ENCODE peak calls at places on chromosomes 6 and 20, in five cellular contexts. R is activated naive CD8-positive, alpha-beta T cell treated with anti-CD3 and anti-CD28 coated beads, Interleukin-2, amount 10 ng/mL, durations not matched to agents 7 days and 5 days; E is WTC11; M is RPMI8226; K is cardiac fibroblast. W is an unnamed sample.

GRCh38 chr6:162258647-162259046 is 468.9 kb downstream of the PRKN start:
- DNase-seq in R (no peak), E (no peak), M (no peak), K (no peak), W (no peak)

GRCh38 chr6:33840064-33840926 is 36.5 kb upstream of the MLN start:
- DNase-seq in R (no peak), E (no peak), M (peak; percentile 80), K (peak; percentile 98), W (no peak)

GRCh38 chr20:52379723-52380336 is 188.3 kb upstream of the ZFP64 start:
- DNase-seq in R (peak; percentile 35), E (peak; percentile 57), M (peak; percentile 24), K (peak; percentile 31), W (peak; percentile 66)

GRCh38 chr6:147381734-147382133 is 126.8 kb upstream of the SAMD5 start:
- DNase-seq in R (no peak), E (no peak), M (no peak), K (peak; percentile 33), W (no peak)

GRCh38 chr6:108838101-108838717 is 10.0 kb upstream of the ARMC2 start:
- DNase-seq in R (no peak), E (peak; percentile 76), M (peak; percentile 7), K (no peak), W (peak; percentile 56)

GRCh38 chr20:50636601-50637539 is 54.5 kb downstream of the RIPOR3 start:
- DNase-seq in R (no peak), E (no peak), M (no peak), K (peak; percentile 20), W (no peak)

GRCh38 chr6:34608321-34609091 is 52.4 kb upstream of the SPDEF start:
- DNase-seq in R (no peak), E (no peak), M (no peak), K (peak; percentile 24), W (no peak)

GRCh38 chr6:128882991-128883571 is at the start of gene LAMA2:
- DNase-seq in R (no peak), E (peak; percentile 83), M (no peak), K (peak; percentile 76), W (peak; percentile 67)

GRCh38 chr6:99119109-99120031 is 171.6 kb upstream of the FBXL4 start:
- DNase-seq in R (no peak), E (no peak), M (peak; percentile 39), K (peak; percentile 60), W (peak; percentile 59)

GRCh38 chr20:51221791-51222408 is 199.0 kb upstream of the KCNG1 start:
- DNase-seq in R (no peak), E (peak; percentile 70), M (no peak), K (peak; percentile 83), W (peak; percentile 28)

GRCh38 chr6:10800810-10801209 is 37.5 kb downstream of the MAK start:
- DNase-seq in R (no peak), E (no peak), M (no peak), K (peak; percentile 66), W (no peak)

GRCh38 chr6:68087399-68088133 is 547.5 kb upstream of the ADGRB3 start:
- DNase-seq in R (no peak), E (no peak), M (peak; percentile 33), K (peak; percentile 68), W (no peak)

GRCh38 chr6:20661721-20662120 is 127.5 kb downstream of the CDKAL1 start:
- DNase-seq in R (no peak), E (no peak), M (no peak), K (peak; percentile 63), W (no peak)

GRCh38 chr6:22248513-22249308 is 48.1 kb downstream of the PRL start:
- DNase-seq in R (no peak), E (no peak), M (no peak), K (peak; percentile 83), W (no peak)

GRCh38 chr6:167819640-167820039 is 7.1 kb upstream of the AFDN start:
- DNase-seq in R (no peak), E (no peak), M (peak; percentile 81), K (no peak), W (no peak)

GRCh38 chr6:87431263-87431662 is 23.5 kb downstream of the CFAP206 start:
- DNase-seq in R (no peak), E (no peak), M (no peak), K (peak; percentile 44), W (no peak)

GRCh38 chr20:38387953-38388352 is 41.7 kb downstream of the LBP start:
- DNase-seq in R (no peak), E (no peak), M (peak; percentile 30), K (no peak), W (peak; percentile 23)

GRCh38 chr20:17995967-17996819 is 27.4 kb downstream of the MGME1 start:
- DNase-seq in R (no peak), E (no peak), M (peak; percentile 70), K (peak; percentile 82), W (peak; percentile 62)

GRCh38 chr6:41284726-41285125 is 1.8 kb downstream of the TREM1 start:
- DNase-seq in R (no peak), E (no peak), M (no peak), K (peak; percentile 70), W (peak; percentile 33)

GRCh38 chr6:31861150-31861549 is 1.5 kb downstream of the NEU1 start:
- DNase-seq in R (no peak), E (no peak), M (no peak), K (no peak), W (no peak)

GRCh38 chr6:140597181-140597580 is 1222.7 kb upstream of the CITED2 start:
- DNase-seq in R (no peak), E (no peak), M (no peak), K (no peak), W (no peak)

GRCh38 chr20:44792794-44793193 is 17.6 kb downstream of the RIMS4 start:
- DNase-seq in R (no peak), E (no peak), M (no peak), K (no peak), W (no peak)

GRCh38 chr6:164303092-164304007 is 888.8 kb downstream of the QKI start:
- DNase-seq in R (no peak), E (no peak), M (no peak), K (peak; percentile 88), W (no peak)

GRCh38 chr6:116328528-116328903 is 42.2 kb upstream of the DSE start:
- DNase-seq in R (no peak), E (no peak), M (no peak), K (peak; percentile 33), W (no peak)

GRCh38 chr6:148147431-148147830 is 195.2 kb upstream of the SASH1 start:
- DNase-seq in R (no peak), E (no peak), M (no peak), K (no peak), W (no peak)

GRCh38 chr6:163531122-163531521 is 116.6 kb downstream of the QKI start:
- DNase-seq in R (no peak), E (no peak), M (no peak), K (no peak), W (no peak)

GRCh38 chr6:3579652-3580051 is 122.8 kb upstream of the SLC22A23 start:
- DNase-seq in R (no peak), E (no peak), M (no peak), K (no peak), W (no peak)

GRCh38 chr6:43724914-43725642 is 37.5 kb upstream of the MRPS18A start:
- DNase-seq in R (peak; percentile 81), E (no peak), M (peak; percentile 96), K (peak; percentile 79), W (peak; percentile 56)

GRCh38 chr20:22288957-22289356 is 295.4 kb downstream of the FOXA2 start:
- DNase-seq in R (no peak), E (no peak), M (no peak), K (no peak), W (no peak)

GRCh38 chr6:77456531-77457248 is 6.6 kb downstream of the HTR1B start:
- DNase-seq in R (no peak), E (no peak), M (no peak), K (peak; percentile 99), W (peak; percentile 7)

GRCh38 chr6:27669798-27670301 is 196.9 kb upstream of the ZNF184 start:
- DNase-seq in R (no peak), E (no peak), M (no peak), K (no peak), W (no peak)

GRCh38 chr6:15901141-15902115 is 227.5 kb upstream of the MYLIP start:
- DNase-seq in R (no peak), E (no peak), M (peak; percentile 80), K (no peak), W (no peak)

W was measured in iPS-NIHi11.